ENCODE peak calls at places on chromosomes 4 and X, in five cellular contexts. Q is GM12878, A is HepG2, K is H1, Y is NT2/D1. V is an unnamed sample.

GRCh38 chr4:102343964-102344519 is 1.2 kb downstream of the SLC39A8 start:
- DNase-seq in Y (no peak), A (no peak), K (no peak), Q (peak), V (no peak)

GRCh38 chr4:6562931-6563901 is 11.8 kb upstream of the MAN2B2 start:
- DNase-seq in Y (no peak), K (no peak), Q (no peak), A (no peak), V (peak)

GRCh38 chr4:136713140-136713539 is 819.2 kb downstream of the PCDH18 start:
- DNase-seq in A (no peak), K (peak), Y (no peak), Q (no peak), V (peak)

GRCh38 chr4:155950461-155950860 is 3.2 kb downstream of the CTSO start:
- DNase-seq in Q (no peak), K (no peak), A (no peak), Y (no peak), V (no peak)

GRCh38 chrX:95071621-95072020 is 1397.6 kb downstream of the FAM133A start:
- DNase-seq in K (no peak), Y (no peak), A (no peak), Q (no peak), V (no peak)

GRCh38 chr4:20181926-20182325 is 69.8 kb upstream of the SLIT2 start:
- DNase-seq in K (no peak), Q (no peak), A (no peak), Y (no peak), V (no peak)

GRCh38 chr4:80219301-80220025 is 22.2 kb downstream of the PRDM8 start:
- DNase-seq in A (no peak), Q (no peak), Y (no peak), K (no peak), V (peak)

GRCh38 chr4:110622841-110623709 is at the start of gene PITX2:
- DNase-seq in Q (no peak), K (peak), Y (peak), A (no peak), V (peak)

GRCh38 chr4:81062001-81062400 is 31.5 kb downstream of the BMP3 start:
- DNase-seq in A (no peak), Q (no peak), K (no peak), Y (no peak), V (no peak)

GRCh38 chr4:108483077-108483476 is 137.3 kb upstream of the RPL34 start:
- DNase-seq in Y (no peak), Q (no peak), A (no peak), K (no peak), V (no peak)

GRCh38 chr4:150280081-150280950 is 202.1 kb downstream of the DCLK2 start:
- DNase-seq in Q (no peak), Y (no peak), A (no peak), K (no peak), V (no peak)

GRCh38 chrX:12824944-12825343 is 33.7 kb downstream of the PRPS2 start:
- DNase-seq in Q (no peak), Y (no peak), A (no peak), K (no peak), V (no peak)

GRCh38 chrX:39309721-39310152 is 508.5 kb downstream of the MID1IP1 start:
- DNase-seq in Q (no peak), K (no peak), Y (no peak), A (no peak), V (no peak)

GRCh38 chrX:7155163-7155562 is 7.2 kb upstream of the PUDP start:
- DNase-seq in A (no peak), K (no peak), Q (no peak), Y (no peak), V (no peak)

GRCh38 chr4:118682928-118683327 is 2.3 kb upstream of the METTL14 start:
- DNase-seq in Y (no peak), A (peak), K (no peak), Q (no peak), V (peak)

GRCh38 chr4:26023191-26023972 is 109.4 kb downstream of the SMIM20 start:
- DNase-seq in A (peak), Y (no peak), Q (no peak), K (no peak), V (no peak)

GRCh38 chr4:138663883-138664282 is 351.7 kb upstream of the NOCT start:
- DNase-seq in Q (no peak), Y (no peak), K (no peak), A (no peak), V (no peak)

GRCh38 chr4:54872246-54872645 is 214.5 kb downstream of the KIT start:
- DNase-seq in A (no peak), Q (no peak), K (no peak), Y (no peak), V (no peak)

GRCh38 chr4:150368667-150369066 is 213.3 kb upstream of the MAB21L2 start:
- DNase-seq in Q (no peak), A (no peak), K (no peak), Y (no peak), V (no peak)

GRCh38 chr4:42489095-42489494 is 91.8 kb downstream of the SHISA3 start:
- DNase-seq in K (no peak), Q (peak), Y (no peak), A (no peak), V (no peak)

GRCh38 chrX:72572248-72573157 is at the start of gene HDAC8:
- DNase-seq in K (peak), Y (peak), Q (peak), A (peak), V (peak)

GRCh38 chr4:131026771-131027170 is 1930.8 kb downstream of the C4orf33 start:
- DNase-seq in Y (no peak), A (no peak), Q (no peak), K (no peak), V (no peak)

GRCh38 chr4:108466936-108467902 is 153.2 kb upstream of the RPL34 start:
- DNase-seq in Q (peak), K (no peak), A (no peak), Y (no peak), V (no peak)

GRCh38 chr4:173317003-173317402 is 17.2 kb downstream of the HMGB2 start:
- DNase-seq in A (peak), Q (no peak), K (no peak), Y (no peak), V (peak)

DNA sequence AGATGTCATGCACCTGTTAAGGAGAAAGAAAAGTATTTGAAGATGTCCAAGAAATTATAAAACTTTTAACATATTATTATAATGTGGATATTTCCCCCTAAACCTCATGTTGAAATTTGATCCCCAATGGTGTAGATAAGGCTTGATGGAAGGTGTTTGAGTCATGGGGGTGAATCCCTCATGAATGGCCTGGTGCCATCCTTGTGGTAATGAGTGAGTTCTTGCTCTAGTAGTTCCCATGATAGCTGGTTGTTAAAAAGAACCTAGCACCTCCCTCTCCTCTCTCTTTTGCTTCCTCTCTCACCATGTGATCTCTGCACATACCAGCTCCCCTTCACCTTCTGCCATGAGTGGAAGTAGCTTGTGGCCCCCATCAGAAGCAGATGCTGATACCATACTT is 176.6 kb upstream of the NR3C2 start:
- DNase-seq in K (no peak), A (no peak), Q (no peak), Y (no peak), V (no peak)
- TF ChIP-seq SUZ12 in K (no peak), A (no peak), Q (no peak), Y (no peak), V (no peak)

GRCh38 chr4:185577592-185577940 is 42.3 kb upstream of the PDLIM3 start:
- DNase-seq in A (no peak), Y (no peak), Q (no peak), K (no peak), V (no peak)
- TF ChIP-seq SUZ12 in A (no peak), Y (no peak), Q (no peak), K (no peak), V (no peak)

GRCh38 chr4:176805155-176805554 is 12.4 kb upstream of the VEGFC start:
- DNase-seq in Y (no peak), K (no peak), Q (no peak), A (no peak), V (no peak)
- TF ChIP-seq SUZ12 in Y (no peak), K (no peak), Q (no peak), A (no peak), V (no peak)

GRCh38 chrX:88366314-88366713 is 380.7 kb upstream of the CPXCR1 start:
- DNase-seq in K (no peak), A (no peak), Y (no peak), Q (no peak), V (no peak)
- TF ChIP-seq SUZ12 in K (no peak), A (no peak), Y (no peak), Q (no peak), V (no peak)

GRCh38 chr4:85607624-85608023 is 132.7 kb downstream of the ARHGAP24 start:
- DNase-seq in K (no peak), Y (no peak), Q (peak), A (no peak), V (no peak)
- TF ChIP-seq SUZ12 in K (no peak), Y (no peak), Q (no peak), A (no peak), V (no peak)

GRCh38 chrX:20350598-20350997 is 83.9 kb upstream of the RPS6KA3 start:
- DNase-seq in A (no peak), K (no peak), Y (no peak), Q (no peak), V (no peak)

GRCh38 chrX:20352504-20352903 is 85.8 kb upstream of the RPS6KA3 start:
- DNase-seq in A (no peak), K (no peak), Q (no peak), Y (no peak), V (no peak)

GRCh38 chrX:20355187-20355586 is 88.5 kb upstream of the RPS6KA3 start:
- DNase-seq in A (no peak), Y (no peak), K (no peak), Q (no peak), V (no peak)

GRCh38 chrX:20354505-20354904 is 87.8 kb upstream of the RPS6KA3 start:
- DNase-seq in A (no peak), Q (no peak), K (no peak), Y (no peak), V (no peak)

GRCh38 chrX:20352935-20353336 is 86.2 kb upstream of the RPS6KA3 start:
- DNase-seq in Y (no peak), A (no peak), K (no peak), Q (peak), V (no peak)
- TF ChIP-seq SUZ12 in Y (no peak), A (no peak), K (no peak), Q (no peak), V (no peak)